ENCODE peak calls at places on chromosomes 4 and X, in five cellular contexts. P is heart left ventricle; C is CD4-positive, CD25-positive, alpha-beta regulatory T cell; Q is brain microvascular endothelial cell; B is colonic mucosa. L is an unnamed sample.

GRCh38 chrX:141701081-141701480 is 2.5 kb upstream of the SPANXD start:
- DNase-seq in C (no peak), Q (no peak), B (no peak), P (no peak), L (no peak)

GRCh38 chr4:41614519-41614918 is 76.6 kb downstream of the LIMCH1 start:
- DNase-seq in P (no peak), Q (no peak), B (no peak), C (no peak), L (no peak)

GRCh38 chrX:68409154-68409553 is 24.1 kb downstream of the OPHN1 start:
- DNase-seq in C (no peak), Q (no peak), P (no peak), B (no peak), L (no peak)

GRCh38 chr4:182065255-182065654 is 177.9 kb upstream of the TENM3 start:
- DNase-seq in Q (no peak), B (no peak), C (no peak), P (no peak), L (no peak)

GRCh38 chrX:94162971-94163370 is 489.0 kb downstream of the FAM133A start:
- DNase-seq in P (no peak), B (no peak), C (no peak), Q (no peak), L (no peak)

GRCh38 chr4:82787342-82787741 is 11.3 kb downstream of the SCD5 start:
- DNase-seq in P (no peak), Q (no peak), B (no peak), C (no peak), L (no peak)

GRCh38 chrX:70664726-70665125 is 220.1 kb downstream of the DLG3 start:
- DNase-seq in Q (peak; percentile 1), C (peak; percentile 45), P (no peak), B (no peak), L (no peak)

GRCh38 chrX:46257451-46257879 is 287.8 kb downstream of the ZNF674 start:
- DNase-seq in B (no peak), Q (no peak), C (no peak), P (no peak), L (no peak)

DNA sequence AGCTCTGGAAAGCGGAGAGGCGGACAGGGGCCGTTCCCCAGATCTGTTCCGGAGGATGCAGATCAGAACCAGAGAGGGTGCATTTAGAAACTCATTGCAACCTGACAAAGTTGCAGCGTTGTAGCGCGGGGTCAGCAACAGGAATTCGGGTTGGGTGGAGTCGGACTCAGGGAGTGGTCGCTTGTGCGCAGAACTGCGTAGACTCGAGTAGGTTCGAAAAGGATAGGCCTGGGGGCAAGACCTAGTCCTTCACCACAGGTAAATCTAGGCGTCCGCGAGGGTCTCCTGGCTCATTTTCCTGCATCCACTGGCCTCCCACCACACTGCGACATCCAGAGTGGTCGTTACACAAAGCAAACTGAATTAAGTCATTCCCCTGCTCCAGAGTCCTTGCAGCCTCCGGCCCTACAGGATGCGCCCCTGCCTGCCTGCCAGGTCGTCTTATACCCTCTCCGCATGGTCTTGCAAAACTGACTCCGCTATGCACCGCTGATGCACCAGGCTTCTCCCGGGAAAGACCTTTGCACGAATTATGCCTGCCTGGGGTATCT is 4.7 kb upstream of the ZNF518B start:
- DNase-seq in Q (no peak), B (no peak), C (no peak), P (no peak), L (no peak)
- H3K4me3 ChIP-seq in Q (peak overlapping the region; percentile 44), B (peak overlapping the region; percentile 7), C (no peak overlapping the region), P (no peak overlapping the region), L (peak overlapping the region; percentile 44)

GRCh38 chr4:335515-335914 is 2.1 kb upstream of the ZNF141 start:
- DNase-seq in Q (no peak), C (no peak), P (no peak), B (no peak), L (no peak)
- H3K4me3 ChIP-seq in Q (no peak overlapping the region), C (peak overlapping the region; percentile 61), P (no peak overlapping the region), B (no peak overlapping the region), L (no peak overlapping the region)

DNA sequence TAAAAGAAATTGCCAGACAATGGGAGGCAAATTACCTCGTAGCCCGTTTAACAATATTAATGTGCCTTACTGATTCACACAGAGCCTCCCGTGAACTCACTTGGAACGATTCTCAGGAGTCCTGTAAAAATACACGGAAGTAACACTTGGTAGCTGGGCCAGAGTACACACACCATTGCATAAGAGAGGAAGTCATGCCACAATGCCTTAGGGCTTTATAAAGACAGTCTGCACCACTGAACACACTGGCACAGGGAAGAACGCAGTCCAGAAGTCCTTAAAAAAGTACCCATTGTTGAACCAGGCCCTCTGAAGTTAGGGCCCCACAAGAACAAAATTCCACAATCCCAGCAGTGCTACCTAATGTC is 15.1 kb downstream of the SLC2A9 start:
- DNase-seq in C (no peak), P (peak; percentile 45), Q (no peak), B (peak; percentile 78), L (peak; percentile 71)
- H3K4me3 ChIP-seq in C (no peak overlapping the region), P (no peak overlapping the region), Q (no peak overlapping the region), B (peak overlapping the region; percentile 2), L (no peak overlapping the region)

DNA sequence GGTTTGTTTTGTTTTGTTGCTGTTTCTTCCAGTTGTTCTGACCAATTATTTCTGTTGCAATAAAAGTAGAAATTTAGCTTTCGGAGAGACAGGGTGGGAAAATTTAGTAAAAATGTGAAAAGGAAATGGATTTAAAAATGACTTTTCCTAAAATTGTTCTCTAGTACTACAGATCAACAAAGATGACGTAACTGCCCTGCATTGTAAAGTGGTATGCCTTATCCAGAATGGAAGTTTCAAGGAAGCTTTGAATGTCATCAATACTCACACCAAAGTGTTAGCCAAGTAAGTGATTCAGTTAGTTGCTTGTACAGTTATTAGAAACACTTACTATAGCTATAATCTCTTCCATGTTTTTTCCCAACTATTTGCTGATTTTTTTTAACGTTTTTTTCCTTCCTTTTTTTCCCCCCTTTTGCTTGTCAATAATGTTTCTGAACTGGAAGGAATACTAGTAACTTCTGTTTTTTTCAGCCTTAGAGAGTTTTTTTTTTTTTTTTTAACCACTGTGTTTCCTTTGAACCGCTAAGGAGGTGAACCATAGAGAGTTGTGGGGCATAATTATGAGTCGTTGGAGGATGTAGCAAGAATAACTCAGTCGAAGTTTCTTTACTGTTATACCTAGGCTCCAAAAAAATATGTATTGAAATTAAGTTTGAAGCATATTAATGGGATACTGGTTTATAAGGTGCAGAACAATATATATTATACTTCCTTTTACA is 2.2 kb downstream of the SRP72 start:
- DNase-seq in P (no peak), B (no peak), Q (no peak), C (peak; percentile 47), L (no peak)
- H3K4me3 ChIP-seq in P (no peak overlapping the region), B (no peak overlapping the region), Q (no peak overlapping the region), C (peak overlapping the region; percentile 100), L (no peak overlapping the region)

GRCh38 chr4:27043200-27043599 is 182.6 kb downstream of the STIM2 start:
- DNase-seq in P (no peak), Q (no peak), C (no peak), B (no peak), L (no peak)

GRCh38 chr4:27049101-27049829 is 188.6 kb downstream of the STIM2 start:
- DNase-seq in C (no peak), Q (no peak), B (peak; percentile 10), P (no peak), L (no peak)

GRCh38 chr4:27046851-27047250 is 186.2 kb downstream of the STIM2 start:
- DNase-seq in C (no peak), P (no peak), B (no peak), Q (no peak), L (no peak)

GRCh38 chr4:27050731-27051130 is 190.1 kb downstream of the STIM2 start:
- DNase-seq in P (no peak), C (no peak), Q (no peak), B (no peak), L (no peak)

GRCh38 chr4:27048350-27049100 is 187.9 kb downstream of the STIM2 start:
- DNase-seq in B (peak; percentile 6), C (peak; percentile 10), Q (peak; percentile 32), P (no peak), L (no peak)
- H3K4me3 ChIP-seq in B (peak overlapping the region; percentile 21), C (peak overlapping the region; percentile 62), Q (peak overlapping the region; percentile 40), P (no peak overlapping the region), L (peak overlapping the region; percentile 40)

L was measured in skeletal muscle cell.